ENCODE peak calls at places on chromosome 18, in four cellular contexts. Y, A, M and K are unnamed samples.

GRCh38 chr18:67509711-67510110 is 6.8 kb downstream of the DSEL start:
- DNase-seq in Y (no peak), A (no peak), M (no peak), K (peak)

GRCh38 chr18:10131783-10132381 is 218.1 kb downstream of the VAPA start:
- DNase-seq in Y (no peak), A (no peak), M (no peak), K (no peak)

GRCh38 chr18:5519448-5520362 is 24.1 kb downstream of the EPB41L3 start:
- DNase-seq in Y (no peak), A (no peak), M (no peak), K (peak)

GRCh38 chr18:34224423-34225217 is at the start of gene NOL4:
- DNase-seq in Y (no peak), A (peak), M (peak), K (peak)

GRCh38 chr18:12041561-12041960 is 52.1 kb upstream of the ANKRD62 start:
- DNase-seq in Y (no peak), A (no peak), M (no peak), K (peak)

GRCh38 chr18:13831864-13832508 is 8.0 kb downstream of the MC5R start:
- DNase-seq in Y (no peak), A (no peak), M (no peak), K (no peak)

GRCh38 chr18:46761054-46761769 is 4.4 kb upstream of the ST8SIA5 start:
- DNase-seq in Y (no peak), A (no peak), M (no peak), K (no peak)

GRCh38 chr18:9949861-9950260 is 36.0 kb downstream of the VAPA start:
- DNase-seq in Y (no peak), A (no peak), M (no peak), K (no peak)

GRCh38 chr18:79926306-79926705 is 25.1 kb downstream of the SLC66A2 start:
- DNase-seq in Y (no peak), A (peak), M (peak), K (no peak)

GRCh38 chr18:79760348-79760747 is 37.4 kb upstream of the KCNG2 start:
- DNase-seq in Y (no peak), A (no peak), M (no peak), K (no peak)

GRCh38 chr18:48197819-48198218 is 211.4 kb downstream of the ZBTB7C start:
- DNase-seq in Y (no peak), A (no peak), M (no peak), K (no peak)